ENCODE peak calls at places on chromosomes 4 and X, in six cellular contexts. G is NCI-H1694, S is AG09309, U is ELR, C is amniotic stem cell, Y is PC-9. X is an unnamed sample.

GRCh38 chr4:106852416-106852815 is 183.7 kb downstream of the DKK2 start:
- DNase-seq in C (no peak), S (no peak), G (no peak), U (no peak), Y (no peak), X (no peak)

GRCh38 chrX:118566359-118566758 is 70.7 kb downstream of the DOCK11 start:
- DNase-seq in Y (no peak), C (no peak), G (no peak), S (peak; percentile 43), U (no peak), X (no peak)

GRCh38 chr4:2637956-2638552 is 101.6 kb downstream of the FAM193A start:
- DNase-seq in U (no peak), Y (no peak), C (no peak), S (no peak), G (no peak), X (peak; percentile 26)

GRCh38 chr4:119010909-119011606 is 122.4 kb downstream of the SYNPO2 start:
- DNase-seq in G (no peak), Y (no peak), U (no peak), S (no peak), C (no peak), X (no peak)

GRCh38 chrX:47814853-47815252 is 21.8 kb upstream of the ZNF81 start:
- DNase-seq in C (no peak), S (no peak), G (no peak), Y (no peak), U (no peak), X (no peak)

GRCh38 chrX:3345281-3346081 is 971 bp downstream of the MXRA5 start:
- DNase-seq in C (no peak), U (peak; percentile 7), Y (no peak), G (peak; percentile 3), S (peak; percentile 7), X (peak; percentile 58)

GRCh38 chr4:118904418-118904817 is 15.8 kb downstream of the SYNPO2 start:
- DNase-seq in Y (no peak), U (no peak), C (no peak), G (no peak), S (no peak), X (no peak)

GRCh38 chr4:88846232-88846790 is 148.7 kb upstream of the NAP1L5 start:
- DNase-seq in U (no peak), C (no peak), G (no peak), Y (no peak), S (no peak), X (no peak)

GRCh38 chrX:54288277-54288676 is 69.6 kb downstream of the WNK3 start:
- DNase-seq in Y (no peak), S (no peak), C (no peak), U (peak; percentile 0), G (no peak), X (no peak)

GRCh38 chr4:38161208-38162113 is 201.3 kb downstream of the PTTG2 start:
- DNase-seq in C (no peak), U (peak; percentile 51), G (no peak), S (no peak), Y (no peak), X (no peak)

GRCh38 chrX:67612231-67612630 is 68.4 kb downstream of the AR start:
- DNase-seq in C (no peak), G (no peak), U (peak; percentile 72), S (no peak), Y (peak; percentile 40), X (no peak)

GRCh38 chr4:98661356-98662054 is 3.1 kb upstream of the TSPAN5 start:
- DNase-seq in Y (peak; percentile 97), S (no peak), C (no peak), U (no peak), G (no peak), X (no peak)

GRCh38 chrX:57906790-57907189 is 3.5 kb downstream of the ZXDA start:
- DNase-seq in G (no peak), C (peak; percentile 10), Y (no peak), U (peak; percentile 44), S (peak; percentile 21), X (no peak)